ENCODE peak calls at places on chromosomes 3 and 15, in seven cellular contexts. E is memory B cell, C is GM12864, R is amygdala, T is WERI-Rb-1, Y is mesendoderm, V is naive B cell. G is an unnamed sample.

GRCh38 chr3:180416111-180416541 is 185.8 kb upstream of the TTC14 start:
- DNase-seq in E (no peak), C (no peak), R (no peak), T (no peak), Y (no peak), V (no peak), G (no peak)

GRCh38 chr3:170865209-170866094 is 4.5 kb downstream of the RPL22L1 start:
- DNase-seq in E (no peak), C (no peak), R (no peak), T (no peak), Y (peak), V (no peak), G (no peak)

GRCh38 chr3:187291512-187292132 is at the start of gene MASP1:
- DNase-seq in E (no peak), C (no peak), R (no peak), T (no peak), Y (peak), V (no peak), G (no peak)

GRCh38 chr3:119647843-119648575 is 12.4 kb downstream of the POPDC2 start:
- DNase-seq in E (no peak), C (no peak), R (no peak), T (no peak), Y (no peak), V (no peak), G (no peak)

GRCh38 chr15:73183071-73183470 is 130.8 kb downstream of the NEO1 start:
- DNase-seq in E (no peak), C (no peak), R (no peak), T (no peak), Y (peak), V (no peak), G (no peak)

GRCh38 chr3:29412117-29412516 is 131.2 kb downstream of the RBMS3 start:
- DNase-seq in E (no peak), C (peak), R (no peak), T (no peak), Y (no peak), V (peak), G (no peak)

GRCh38 chr3:141412936-141413354 is 44.6 kb downstream of the ZBTB38 start:
- DNase-seq in E (no peak), C (no peak), R (peak), T (no peak), Y (no peak), V (no peak), G (no peak)

GRCh38 chr3:172846706-172847105 is 96.2 kb downstream of the ECT2 start:
- DNase-seq in E (no peak), C (no peak), R (no peak), T (no peak), Y (no peak), V (no peak), G (no peak)

GRCh38 chr15:57565326-57565725 is 26.4 kb upstream of the MYZAP start:
- DNase-seq in E (no peak), C (no peak), R (no peak), T (no peak), Y (no peak), V (peak), G (no peak)

GRCh38 chr15:36791849-36792618 is 212.6 kb downstream of the CDIN1 start:
- DNase-seq in E (no peak), C (no peak), R (no peak), T (no peak), Y (no peak), V (no peak), G (no peak)